ENCODE peak calls at places on chromosomes 16 and 17, in seven cellular contexts. W is ovary, I is tibial nerve, D is SK-N-SH, Z is stomach, J is upper lobe of left lung, M is GM12878. O is an unnamed sample.
A peak's percentile ranks its signal among the peaks of the same experiment; 100 is the strongest.

GRCh38 chr17:12983986-12984932 is 33.6 kb downstream of the ELAC2 start:
- DNase-seq in D (no peak), I (peak; percentile 69), M (no peak), Z (no peak), J (no peak), W (peak; percentile 44), O (peak; percentile 19)

GRCh38 chr16:4679854-4680636 is 13.3 kb upstream of the NUDT16L1 start:
- DNase-seq in M (no peak), J (peak; percentile 84), D (no peak), Z (peak; percentile 91), I (peak; percentile 54), W (peak; percentile 84), O (peak; percentile 73)

GRCh38 chr17:35943537-35943936 is at the start of gene LYZL6:
- DNase-seq in M (no peak), J (no peak), I (no peak), D (no peak), W (no peak), Z (no peak), O (no peak)

GRCh38 chr16:17416461-17417221 is 54.1 kb downstream of the XYLT1 start:
- DNase-seq in D (peak; percentile 32), J (peak; percentile 68), I (peak; percentile 37), M (peak; percentile 89), Z (no peak), W (no peak), O (peak; percentile 60)

GRCh38 chr16:17369441-17369951 is 101.3 kb downstream of the XYLT1 start:
- DNase-seq in W (no peak), M (peak; percentile 53), I (peak; percentile 36), J (peak; percentile 81), Z (peak; percentile 59), D (no peak), O (peak; percentile 71)

GRCh38 chr16:79272141-79272577 is 328.4 kb downstream of the MAF start:
- DNase-seq in I (no peak), M (no peak), Z (no peak), D (no peak), W (no peak), J (no peak), O (peak; percentile 32)

GRCh38 chr17:47982091-47982617 is 11.2 kb downstream of the CDK5RAP3 start:
- DNase-seq in W (no peak), M (no peak), D (peak; percentile 81), I (no peak), J (no peak), Z (no peak), O (no peak)

GRCh38 chr16:57903656-57904055 is 67.3 kb downstream of the CNGB1 start:
- DNase-seq in W (no peak), J (no peak), D (no peak), Z (no peak), M (no peak), I (no peak), O (peak; percentile 30)

GRCh38 chr17:39973496-39973895 is 7.1 kb upstream of the PSMD3 start:
- DNase-seq in Z (no peak), M (no peak), J (no peak), I (no peak), W (no peak), D (no peak), O (no peak)

GRCh38 chr17:80866050-80866793 is 125.4 kb upstream of the CHMP6 start:
- DNase-seq in M (peak; percentile 31), J (peak; percentile 55), D (peak; percentile 88), Z (peak; percentile 62), I (peak; percentile 87), W (peak; percentile 49), O (peak; percentile 71)

GRCh38 chr16:29307598-29308507 is 98.7 kb downstream of the NPIPB11 start:
- DNase-seq in D (no peak), W (no peak), J (no peak), M (no peak), Z (no peak), I (no peak), O (no peak)

GRCh38 chr16:46555981-46556380 is 65.2 kb downstream of the SHCBP1 start:
- DNase-seq in D (no peak), Z (no peak), J (no peak), M (no peak), W (no peak), I (no peak), O (no peak)

GRCh38 chr17:57247913-57248312 is 8.4 kb upstream of the MSI2 start:
- DNase-seq in D (no peak), M (no peak), W (no peak), J (no peak), I (no peak), Z (no peak), O (no peak)

GRCh38 chr16:47565454-47565853 is 104.3 kb downstream of the PHKB start:
- DNase-seq in Z (no peak), W (no peak), D (no peak), J (peak; percentile 67), I (peak; percentile 48), M (no peak), O (peak; percentile 35)

GRCh38 chr17:27588354-27588753 is 42.6 kb upstream of the LGALS9 start:
- DNase-seq in J (no peak), I (no peak), W (no peak), Z (no peak), D (no peak), M (no peak), O (no peak)

GRCh38 chr16:74183601-74184365 is 112.8 kb upstream of the PSMD7 start:
- DNase-seq in W (no peak), M (no peak), J (no peak), Z (no peak), D (no peak), I (no peak), O (no peak)

GRCh38 chr16:81592353-81592866 is 147.8 kb downstream of the CMIP start:
- DNase-seq in Z (no peak), I (no peak), W (no peak), J (no peak), D (no peak), M (no peak), O (peak; percentile 83)

GRCh38 chr17:30782206-30782605 is 42.3 kb downstream of the CRLF3 start:
- DNase-seq in I (no peak), W (no peak), Z (no peak), D (no peak), J (no peak), M (no peak), O (no peak)

GRCh38 chr16:47144559-47144877 is 773 bp upstream of the NETO2 start:
- DNase-seq in J (no peak), Z (no peak), W (no peak), M (no peak), I (no peak), D (no peak), O (no peak)

GRCh38 chr17:44110011-44110686 is 13.3 kb downstream of the HDAC5 start:
- DNase-seq in I (no peak), W (no peak), M (no peak), Z (no peak), D (no peak), J (no peak), O (no peak)

GRCh38 chr17:69503711-69504110 is 89.2 kb downstream of the MAP2K6 start:
- DNase-seq in D (no peak), J (no peak), Z (no peak), I (no peak), M (peak; percentile 74), W (no peak), O (no peak)

GRCh38 chr17:42180922-42181850 is at the start of gene KCNH4:
- DNase-seq in D (peak; percentile 99), J (peak; percentile 86), W (no peak), M (peak; percentile 58), I (peak; percentile 65), Z (peak; percentile 81), O (peak; percentile 79)
- H3K27me3 ChIP-seq in D (no peaks in the 10 kb centered on the region), J (peaks cover 12% of the 10 kb centered on the region), W (no peaks in the 10 kb centered on the region), M (no peaks in the 10 kb centered on the region), I (no peaks in the 10 kb centered on the region), Z (peaks cover 23% of the 10 kb centered on the region), O (peaks cover 34% of the 10 kb centered on the region)

GRCh38 chr16:89475144-89475543 is 15.2 kb downstream of the ANKRD11 start:
- DNase-seq in J (no peak), D (no peak), W (no peak), Z (no peak), I (no peak), M (no peak), O (no peak)

GRCh38 chr16:89473136-89473712 is 17.1 kb downstream of the ANKRD11 start:
- DNase-seq in W (no peak), M (no peak), Z (no peak), I (no peak), D (no peak), J (no peak), O (no peak)

GRCh38 chr16:89471225-89471624 is 19.1 kb downstream of the ANKRD11 start:
- DNase-seq in D (no peak), Z (no peak), M (no peak), I (no peak), J (no peak), W (no peak), O (no peak)

GRCh38 chr16:89473791-89474414 is 16.5 kb downstream of the ANKRD11 start:
- DNase-seq in J (peak; percentile 46), Z (no peak), D (no peak), I (no peak), W (no peak), M (no peak), O (no peak)

DNA sequence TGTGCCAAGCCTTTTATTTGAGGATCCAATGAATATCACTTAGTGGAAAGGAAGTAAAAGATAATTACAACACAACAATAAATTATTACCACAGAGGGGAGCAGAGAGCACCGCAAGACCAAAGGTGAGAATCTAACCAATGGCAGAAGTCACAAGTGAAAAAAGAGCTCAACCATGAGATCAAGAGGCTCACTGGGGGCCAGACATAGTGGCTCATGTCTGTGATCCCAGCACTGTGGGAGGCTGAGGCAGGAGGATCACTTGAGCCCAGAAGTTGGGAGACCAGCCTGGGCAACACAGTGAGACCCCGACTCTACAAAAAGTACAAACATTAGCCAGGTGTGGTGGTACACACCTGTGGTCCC is 17.7 kb downstream of the ANKRD11 start:
- DNase-seq in W (no peak), D (no peak), Z (no peak), M (no peak), I (no peak), J (no peak), O (no peak)
- H3K4me1 ChIP-seq in W (peaks cover 26% of the 10 kb centered on the region), D (peaks cover 21% of the 10 kb centered on the region), Z (peaks cover 55% of the 10 kb centered on the region), M (peaks cover 21% of the 10 kb centered on the region), I (peaks cover 47% of the 10 kb centered on the region), J (peaks cover 68% of the 10 kb centered on the region), O (peaks cover 74% of the 10 kb centered on the region)

DNA sequence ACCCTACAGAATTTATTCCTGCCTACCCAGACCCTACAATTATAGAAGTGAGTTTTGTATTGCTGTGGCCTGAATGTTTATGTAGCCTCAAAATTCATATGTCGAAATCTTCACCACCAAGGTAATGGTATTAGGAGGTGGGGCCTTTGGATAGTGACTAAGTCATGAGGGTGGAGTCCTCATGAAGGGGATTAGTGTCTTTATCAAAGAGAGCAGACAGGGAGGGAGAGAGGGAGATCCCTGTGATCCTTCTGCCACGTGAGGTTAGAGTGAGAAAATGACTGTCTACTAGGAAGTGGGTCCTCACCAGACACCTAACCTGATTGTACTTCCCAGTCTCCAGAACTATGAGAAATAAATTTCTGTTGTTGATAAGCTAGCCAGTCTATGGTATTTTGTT is 986 bp upstream of the DUXB start:
- DNase-seq in Z (no peak), I (no peak), J (no peak), D (no peak), M (no peak), W (no peak), O (no peak)
- TF ChIP-seq EP300 in Z (no peak), I (no peak), J (no peak), D (no peak), M (no peak), W (no peak), O (no peak)

DNA sequence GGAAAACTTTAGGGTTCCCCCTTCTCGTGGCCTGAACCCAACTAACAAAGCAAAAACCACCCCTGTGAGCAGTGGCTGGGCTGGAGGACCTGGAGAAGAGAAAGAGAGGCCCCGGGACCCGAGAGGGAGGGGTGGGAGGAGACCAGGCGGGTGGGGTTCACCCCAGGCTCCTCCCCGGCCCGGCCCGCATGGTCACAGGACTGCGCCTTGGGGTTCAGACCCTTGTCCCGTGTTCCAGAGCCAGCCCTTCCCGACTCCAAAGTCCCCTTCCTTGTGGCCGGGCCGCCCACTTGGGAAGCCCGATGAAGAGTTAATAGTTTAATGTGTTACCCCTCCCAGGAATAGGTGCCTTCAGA is 852 bp downstream of the MARVELD3 start:
- DNase-seq in M (no peak), D (no peak), J (peak; percentile 72), W (peak; percentile 26), I (no peak), Z (peak; percentile 36), O (peak; percentile 91)
- H3K27me3 ChIP-seq in M (no peaks in the 10 kb centered on the region), D (peaks cover 6% of the 10 kb centered on the region), J (peaks cover 17% of the 10 kb centered on the region), W (no peaks in the 10 kb centered on the region), I (peaks cover 2% of the 10 kb centered on the region), Z (peaks cover 24% of the 10 kb centered on the region), O (peaks cover 25% of the 10 kb centered on the region)